ENCODE peak calls at places on chromosomes 4 and X, in nine cellular contexts. M is astrocyte of the spinal cord, I is fibroblast of lung, Q is lower lobe of right lung, Y is dorsolateral prefrontal cortex, L is left ventricle myocardium inferior, S is lung, Z is A549, V is adrenal gland. X is an unnamed sample.

GRCh38 chrX:129318375-129318774 is 204.9 kb downstream of the SMARCA1 start:
- DNase-seq in Q (no peak), I (peak), Y (no peak), M (peak), Z (peak), L (no peak), V (peak), S (no peak), X (peak)

GRCh38 chr4:113560579-113560978 is 201.0 kb downstream of the CAMK2D start:
- DNase-seq in S (no peak), I (peak), Y (no peak), M (no peak), L (no peak), V (no peak), Z (no peak), Q (no peak), X (no peak)

GRCh38 chr4:69470561-69470960 is 25.1 kb downstream of the UGT2B4 start:
- DNase-seq in L (no peak), Z (no peak), I (no peak), M (no peak), S (no peak), V (no peak), Q (no peak), Y (no peak), X (peak)

GRCh38 chrX:70030242-70030823 is 19.4 kb downstream of the AWAT2 start:
- DNase-seq in V (peak), L (no peak), I (peak), Q (no peak), Y (no peak), Z (peak), S (no peak), M (peak), X (peak)

GRCh38 chrX:10893976-10894375 is 217.2 kb upstream of the HCCS start:
- DNase-seq in I (no peak), L (no peak), Q (no peak), Y (no peak), M (no peak), S (no peak), V (no peak), Z (no peak), X (no peak)

GRCh38 chr4:15020502-15021286 is 18.4 kb downstream of the CPEB2 start:
- DNase-seq in M (no peak), I (no peak), L (no peak), Q (no peak), Y (no peak), V (no peak), S (no peak), Z (no peak), X (no peak)

GRCh38 chrX:24590111-24590510 is 57.0 kb downstream of the PCYT1B start:
- DNase-seq in I (no peak), Y (no peak), V (no peak), Z (no peak), Q (no peak), S (no peak), M (no peak), L (no peak), X (no peak)

GRCh38 chr4:151887151-151887815 is 126.5 kb upstream of the GATB start:
- DNase-seq in L (no peak), I (peak), Z (no peak), Q (no peak), S (no peak), V (no peak), Y (no peak), M (peak), X (peak)

GRCh38 chrX:10310502-10310901 is 153.7 kb downstream of the CLCN4 start:
- DNase-seq in S (no peak), M (no peak), V (no peak), I (no peak), L (no peak), Z (no peak), Q (no peak), Y (no peak), X (no peak)

DNA sequence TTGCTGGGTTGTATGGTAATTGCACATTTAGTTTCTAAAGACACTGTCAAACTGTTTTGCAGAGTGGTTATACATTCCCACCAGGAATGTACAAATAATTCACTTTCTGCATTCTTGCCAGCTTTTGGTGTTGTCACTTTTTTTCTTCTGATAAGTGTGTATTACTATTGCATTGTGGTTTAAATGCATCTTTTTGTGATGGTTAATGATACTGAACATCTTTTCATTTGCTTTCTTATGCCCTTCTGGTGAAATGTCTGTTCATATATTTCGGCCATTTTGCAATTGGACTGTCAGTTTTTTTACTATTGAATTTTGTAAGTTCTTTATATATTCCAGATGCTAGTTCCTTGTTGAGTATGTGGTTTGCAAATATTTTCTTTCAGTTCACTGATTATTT is 19.4 kb upstream of the BMP2K start:
- DNase-seq in I (no peak), M (no peak), Y (no peak), Q (no peak), V (no peak), Z (no peak), L (no peak), S (no peak), X (no peak)
- H3K4me3 ChIP-seq in I (no peak), M (no peak), Y (no peak), Q (no peak), V (no peak), Z (no peak), L (no peak), S (no peak), X (no peak)

DNA sequence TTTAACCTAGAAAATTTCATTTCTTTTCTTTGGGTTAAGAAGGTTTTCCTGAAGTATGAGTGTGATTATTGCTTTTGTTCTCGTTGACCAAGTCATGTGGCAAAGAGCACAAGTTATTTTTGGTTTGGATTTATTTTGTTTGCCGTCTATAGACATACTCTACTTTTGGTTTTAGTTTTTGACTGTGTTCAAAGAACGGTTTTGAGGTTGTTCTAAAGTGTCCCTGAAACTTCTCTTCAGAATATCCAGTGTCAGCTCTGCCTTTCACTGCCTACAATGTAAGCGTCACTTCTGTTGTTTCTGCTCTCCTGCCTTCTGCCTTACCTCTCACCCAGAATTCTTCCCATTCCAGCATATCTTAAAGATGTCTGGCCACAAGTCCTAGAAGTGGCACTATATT is 812.2 kb downstream of the C4orf33 start:
- DNase-seq in Y (no peak), Z (no peak), S (no peak), V (no peak), I (no peak), M (no peak), L (no peak), Q (no peak), X (no peak)
- H3K4me3 ChIP-seq in Y (no peak), Z (no peak), S (no peak), V (no peak), I (no peak), M (no peak), L (no peak), Q (no peak), X (no peak)

GRCh38 chrX:47648376-47648775 is 2.0 kb downstream of the ELK1 start:
- DNase-seq in V (no peak), Y (no peak), M (peak), I (no peak), L (no peak), S (no peak), Z (no peak), Q (no peak), X (no peak)
- H3K4me3 ChIP-seq in V (no peak), Y (peak), M (no peak), I (peak), L (no peak), S (no peak), Z (no peak), Q (no peak), X (no peak)

GRCh38 chr4:142645478-142646108 is 200.5 kb downstream of the INPP4B start:
- DNase-seq in I (no peak), V (no peak), M (no peak), L (no peak), Y (no peak), S (no peak), Z (no peak), Q (no peak), X (peak)
- H3K4me3 ChIP-seq in I (no peak), V (no peak), M (no peak), L (no peak), Y (no peak), S (no peak), Z (no peak), Q (no peak), X (no peak)

GRCh38 chr4:122639181-122639580 is 18.3 kb upstream of the IL21 start:
- DNase-seq in Z (no peak), M (no peak), Q (no peak), I (no peak), V (no peak), S (no peak), Y (no peak), L (no peak), X (peak)

GRCh38 chr4:122635205-122635604 is 14.3 kb upstream of the IL21 start:
- DNase-seq in S (no peak), Q (no peak), V (no peak), Y (no peak), L (no peak), Z (no peak), I (no peak), M (no peak), X (no peak)

GRCh38 chr4:122632396-122633143 is 11.7 kb upstream of the IL21 start:
- DNase-seq in S (no peak), I (peak), Z (no peak), V (no peak), M (no peak), Q (no peak), L (no peak), Y (no peak), X (no peak)

GRCh38 chr4:122633211-122633610 is 12.3 kb upstream of the IL21 start:
- DNase-seq in I (peak), Z (no peak), M (no peak), S (no peak), Y (no peak), Q (no peak), L (no peak), V (no peak), X (no peak)

DNA sequence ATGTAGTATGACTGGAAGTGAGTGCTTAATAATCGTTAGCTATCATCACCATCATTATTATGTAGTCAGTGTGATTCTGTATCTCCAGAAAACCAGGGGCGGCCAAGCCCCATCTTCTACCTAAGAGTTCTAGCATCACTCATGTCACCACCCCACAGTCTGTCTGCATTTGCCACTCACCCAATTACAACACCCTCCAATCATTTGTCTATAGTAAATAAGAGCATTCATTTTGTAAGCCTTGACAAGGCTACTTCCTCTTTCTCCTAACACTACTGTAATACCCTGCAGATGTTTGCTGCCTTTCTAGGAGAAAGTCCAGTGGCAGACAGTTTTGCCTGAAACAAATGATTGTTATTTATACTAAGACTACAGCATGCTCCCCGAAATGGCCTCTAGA is 15.8 kb upstream of the IL21 start:
- DNase-seq in L (no peak), M (no peak), I (peak), Q (no peak), V (no peak), Z (no peak), S (no peak), Y (no peak), X (no peak)
- H3K4me3 ChIP-seq in L (no peak), M (no peak), I (no peak), Q (no peak), V (no peak), Z (no peak), S (no peak), Y (no peak), X (no peak)

GRCh38 chr4:46994007-46994405 is 625 bp upstream of the GABRA4 start:
- DNase-seq in S (no peak), M (no peak), Q (no peak), I (peak), Z (no peak), Y (peak), V (no peak), L (no peak), X (no peak)
- H3K4me3 ChIP-seq in S (no peak), M (peak), Q (peak), I (peak), Z (no peak), Y (peak), V (no peak), L (peak), X (no peak)

GRCh38 chr4:183797445-183798248 is 107.5 kb upstream of the STOX2 start:
- DNase-seq in M (peak), S (peak), Y (no peak), Z (peak), V (no peak), Q (peak), I (peak), L (peak), X (no peak)

GRCh38 chr4:183801460-183802168 is 103.5 kb upstream of the STOX2 start:
- DNase-seq in S (peak), I (no peak), Z (no peak), V (no peak), L (no peak), M (no peak), Y (no peak), Q (peak), X (no peak)

GRCh38 chr4:183797041-183797444 is 108.1 kb upstream of the STOX2 start:
- DNase-seq in Y (no peak), Q (peak), S (peak), L (peak), I (no peak), V (no peak), M (no peak), Z (peak), X (no peak)

GRCh38 chr4:183798921-183799307 is 106.2 kb upstream of the STOX2 start:
- DNase-seq in Q (no peak), S (no peak), V (no peak), L (no peak), I (no peak), M (no peak), Y (no peak), Z (no peak), X (peak)

DNA sequence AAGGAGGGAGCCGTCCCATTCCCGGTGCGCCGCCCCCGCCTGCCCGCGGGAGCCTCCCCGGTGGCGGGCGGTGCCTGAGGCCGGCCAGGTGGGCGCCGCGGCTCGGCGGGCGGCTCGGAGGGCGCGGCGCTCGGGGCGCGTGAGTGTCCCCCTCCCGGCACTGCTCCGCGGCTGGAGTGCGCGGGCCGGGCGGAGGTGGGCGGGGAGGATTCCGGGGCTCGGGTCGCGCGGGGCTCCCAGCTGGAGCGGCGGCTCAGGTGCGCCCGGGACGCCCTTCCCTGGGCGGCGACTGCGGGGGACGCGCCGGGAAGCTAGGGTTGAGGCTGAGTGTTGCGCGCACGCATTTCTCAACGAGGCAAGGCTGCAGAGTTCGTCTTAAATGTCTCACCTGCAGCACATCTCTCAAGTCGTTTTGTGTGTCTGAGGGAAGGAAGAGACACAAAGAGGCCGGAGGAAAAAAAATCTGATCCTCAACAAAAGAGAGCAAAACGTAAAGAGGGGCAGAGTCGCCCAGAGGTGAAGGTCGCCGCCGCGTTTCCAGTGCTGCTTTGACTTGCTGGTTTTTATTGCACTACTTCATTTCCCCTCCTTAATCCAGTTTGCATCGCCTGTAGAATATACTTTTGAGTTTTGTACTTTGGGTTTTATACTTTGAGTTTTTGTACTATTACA is 106.7 kb upstream of the STOX2 start:
- DNase-seq in Q (peak), L (no peak), M (no peak), Y (no peak), V (no peak), I (no peak), S (peak), Z (no peak), X (no peak)
- H3K4me3 ChIP-seq in Q (peak), L (peak), M (no peak), Y (peak), V (no peak), I (no peak), S (peak), Z (peak), X (peak)

GRCh38 chrX:79263550-79263949 is 103.6 kb downstream of the ITM2A start:
- DNase-seq in I (no peak), V (no peak), S (no peak), L (no peak), M (no peak), Y (no peak), Q (no peak), Z (no peak), X (no peak)

GRCh38 chrX:79259073-79259689 is 108.0 kb downstream of the ITM2A start:
- DNase-seq in Z (no peak), Y (no peak), S (no peak), V (no peak), Q (no peak), M (no peak), I (no peak), L (no peak), X (peak)
- H3K4me3 ChIP-seq in Z (no peak), Y (no peak), S (no peak), V (no peak), Q (no peak), M (no peak), I (no peak), L (no peak), X (peak)